ENCODE peak calls at places on chromosomes 3 and 15, in six cellular contexts. I is spleen, Q is breast epithelium, O is GM12878, M is endothelial cell of umbilical vein, U is sigmoid colon. H is an unnamed sample.

GRCh38 chr15:81027200-81027599 is 26.5 kb downstream of the TLNRD1 start:
- DNase-seq in I (no peak), Q (no peak), O (no peak), U (no peak), M (no peak), H (no peak)

GRCh38 chr15:40266828-40267304 is 16.0 kb downstream of the ANKRD63 start:
- DNase-seq in M (peak; percentile 94), I (no peak), Q (no peak), O (no peak), U (peak; percentile 93), H (no peak)

GRCh38 chr15:38879909-38880471 is 315.4 kb upstream of the RASGRP1 start:
- DNase-seq in O (no peak), M (no peak), I (no peak), Q (no peak), U (peak; percentile 89), H (no peak)

GRCh38 chr15:48602358-48603122 is 43.0 kb downstream of the FBN1 start:
- DNase-seq in O (no peak), I (no peak), M (peak; percentile 91), U (no peak), Q (no peak), H (no peak)

GRCh38 chr15:84950570-84951111 is 31.0 kb upstream of the PDE8A start:
- DNase-seq in I (no peak), U (peak; percentile 7), O (no peak), Q (no peak), M (no peak), H (no peak)

GRCh38 chr3:119420196-119420595 is 43.2 kb downstream of the TMEM39A start:
- DNase-seq in M (peak; percentile 15), O (no peak), I (no peak), Q (no peak), U (no peak), H (no peak)

GRCh38 chr3:125624341-125624740 is 29.0 kb upstream of the OSBPL11 start:
- DNase-seq in Q (no peak), I (no peak), U (no peak), O (no peak), M (no peak), H (no peak)

GRCh38 chr3:29324180-29324651 is 43.3 kb downstream of the RBMS3 start:
- DNase-seq in M (peak; percentile 98), U (peak; percentile 80), Q (no peak), I (peak; percentile 69), O (peak; percentile 84), H (no peak)

GRCh38 chr3:82087958-82088357 is 326.5 kb upstream of the GBE1 start:
- DNase-seq in U (no peak), I (no peak), M (peak; percentile 82), O (no peak), Q (no peak), H (no peak)

GRCh38 chr3:151278223-151278622 is at the start of gene P2RY14:
- DNase-seq in U (no peak), M (no peak), O (no peak), I (no peak), Q (no peak), H (no peak)

GRCh38 chr3:136805795-136806194 is 13.1 kb upstream of the SLC35G2 start:
- DNase-seq in O (no peak), U (no peak), I (no peak), Q (no peak), M (no peak), H (no peak)

DNA sequence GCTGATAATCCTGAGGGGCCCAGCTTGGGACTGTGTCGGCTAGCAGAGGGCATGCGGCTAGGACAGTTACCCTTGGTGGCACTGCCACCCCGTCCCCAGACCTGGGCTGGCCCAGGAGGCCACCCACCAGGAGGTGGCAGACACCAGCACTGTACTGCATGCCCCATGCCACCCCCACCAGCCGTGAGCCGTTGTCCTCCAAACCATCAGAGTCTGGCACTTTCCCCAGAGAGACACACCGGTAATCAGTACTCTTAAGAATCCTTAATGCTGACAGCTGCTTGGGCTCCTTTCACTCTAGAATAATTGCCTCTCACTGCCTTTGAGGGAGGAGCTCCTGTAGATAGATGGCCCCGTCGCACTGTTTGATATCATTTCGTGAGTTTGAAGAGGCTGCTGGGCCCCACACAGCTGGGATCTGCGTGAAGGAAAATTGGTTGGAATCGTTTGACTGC is 94.6 kb downstream of the LRRK1 start:
- DNase-seq in U (peak; percentile 58), I (no peak), O (no peak), M (no peak), Q (no peak), H (peak; percentile 58)
- TF ChIP-seq CTCF in U (no peak), I (no peak), O (no peak), M (no peak), Q (no peak), H (no peak)

GRCh38 chr3:10753964-10754363 is 62.1 kb upstream of the SLC6A11 start:
- DNase-seq in M (peak; percentile 36), O (no peak), Q (no peak), U (no peak), I (no peak), H (no peak)

GRCh38 chr3:10758304-10759037 is 57.6 kb upstream of the SLC6A11 start:
- DNase-seq in I (no peak), M (peak; percentile 65), U (no peak), O (peak; percentile 16), Q (peak; percentile 69), H (no peak)

GRCh38 chr3:10757021-10757820 is 58.8 kb upstream of the SLC6A11 start:
- DNase-seq in M (peak; percentile 12), O (no peak), Q (no peak), U (no peak), I (no peak), H (no peak)

GRCh38 chr3:10757821-10758130 is 58.3 kb upstream of the SLC6A11 start:
- DNase-seq in U (no peak), I (no peak), Q (no peak), M (no peak), O (no peak), H (no peak)

DNA sequence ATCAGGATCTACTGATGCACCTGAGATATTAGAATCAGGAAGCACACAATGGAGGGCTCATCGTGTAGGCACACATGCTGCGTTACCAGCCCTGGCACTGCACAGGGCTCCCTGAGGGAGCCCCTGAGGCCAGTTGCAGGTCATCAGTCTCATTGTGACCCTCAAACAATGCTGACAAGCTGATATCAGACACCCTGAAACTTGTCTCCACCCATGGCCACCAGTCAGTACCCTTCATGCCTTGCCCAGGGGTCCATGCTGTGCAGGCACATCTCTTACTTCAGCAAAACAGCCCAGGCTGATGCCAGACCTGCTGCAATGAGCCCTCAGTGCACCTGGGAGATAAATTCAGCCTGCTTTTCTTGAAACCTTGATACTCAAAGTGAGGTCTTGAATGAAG is 59.5 kb upstream of the SLC6A11 start:
- DNase-seq in M (no peak), Q (no peak), U (no peak), I (no peak), O (no peak), H (no peak)
- TF ChIP-seq POLR2A in M (no peak), Q (no peak), U (no peak), I (no peak), O (no peak), H (no peak)

GRCh38 chr15:74369084-74369745 is 1.8 kb upstream of the CYP11A1 start:
- DNase-seq in O (no peak), Q (peak; percentile 22), M (no peak), U (peak; percentile 41), I (no peak), H (no peak)
- TF ChIP-seq POLR2AphosphoS5 in O (no peak), Q (no peak), M (no peak), U (no peak), I (no peak), H (no peak)

GRCh38 chr15:64092864-64093626 is 593 bp downstream of the CIAO2A start:
- DNase-seq in U (no peak), O (no peak), I (peak; percentile 88), M (peak; percentile 65), Q (no peak), H (no peak)

GRCh38 chr15:64096486-64097431 is 977 bp downstream of the SNX1 start:
- DNase-seq in U (no peak), Q (no peak), M (peak; percentile 61), I (no peak), O (no peak), H (no peak)

GRCh38 chr15:64093627-64094417 is at the start of gene CIAO2A:
- DNase-seq in U (peak; percentile 98), O (peak; percentile 99), Q (peak; percentile 90), M (peak; percentile 99), I (peak; percentile 96), H (peak; percentile 99)

GRCh38 chr15:64095431-64095794 is 369 bp upstream of the SNX1 start:
- DNase-seq in I (no peak), Q (no peak), O (no peak), U (no peak), M (no peak), H (no peak)

GRCh38 chr15:64095795-64096485 is at the start of gene SNX1:
- DNase-seq in U (peak; percentile 97), Q (peak; percentile 94), M (peak; percentile 96), O (peak; percentile 70), I (peak; percentile 98), H (peak; percentile 94)
- TF ChIP-seq CTCF in U (peak; percentile 14), Q (peak; percentile 59), M (no peak), O (no peak), I (peak; percentile 12), H (no peak)

GRCh38 chr15:68820205-68820588 is 498 bp downstream of the ANP32A start:
- DNase-seq in M (peak; percentile 39), I (peak; percentile 92), O (no peak), Q (no peak), U (peak; percentile 79), H (no peak)

GRCh38 chr15:68818088-68818670 is 2.5 kb downstream of the ANP32A start:
- DNase-seq in Q (peak; percentile 64), I (peak; percentile 92), M (peak; percentile 77), U (peak; percentile 83), O (no peak), H (no peak)

GRCh38 chr15:68818671-68819450 is 1.8 kb downstream of the ANP32A start:
- DNase-seq in O (no peak), U (peak; percentile 80), I (peak; percentile 93), M (peak; percentile 53), Q (peak; percentile 58), H (no peak)

GRCh38 chr15:68820589-68821189 is at the start of gene ANP32A:
- DNase-seq in M (peak; percentile 96), I (peak; percentile 96), U (peak; percentile 98), O (peak; percentile 62), Q (peak; percentile 97), H (no peak)

GRCh38 chr15:68819451-68820204 is 1.1 kb downstream of the ANP32A start:
- DNase-seq in U (peak; percentile 76), Q (no peak), O (no peak), M (peak; percentile 59), I (peak; percentile 88), H (no peak)
- TF ChIP-seq POLR2A in U (no peak), Q (no peak), O (peak; percentile 23), M (no peak), I (no peak), H (no peak)

H was measured in vagina.